ENCODE peak calls at places on chromosomes 13 and 19, in four cellular contexts. R is GM12878, W is HL-60, L is K562. D is an unnamed sample.

GRCh38 chr13:89066868-89067466 is 1395.8 kb downstream of the SLITRK5 start:
- DNase-seq in R (no peak), W (peak), L (peak), D (no peak)

GRCh38 chr19:38247126-38247525 is 9.0 kb downstream of the PPP1R14A start:
- DNase-seq in R (no peak), W (no peak), L (no peak), D (no peak)

GRCh38 chr13:95678967-95679366 is 2.0 kb downstream of the DNAJC3 start:
- DNase-seq in R (no peak), W (no peak), L (no peak), D (no peak)

GRCh38 chr13:111204438-111205177 is 89.5 kb downstream of the ARHGEF7 start:
- DNase-seq in R (no peak), W (peak), L (peak), D (no peak)

GRCh38 chr13:28654276-28654675 is 4.7 kb upstream of the POMP start:
- DNase-seq in R (no peak), W (no peak), L (no peak), D (no peak)

GRCh38 chr19:33406521-33407139 is 33.1 kb downstream of the CEBPG start:
- DNase-seq in R (no peak), W (peak), L (peak), D (peak)

GRCh38 chr19:2608602-2608922 is 93.9 kb downstream of the GNG7 start:
- DNase-seq in R (no peak), W (no peak), L (no peak), D (no peak)

GRCh38 chr13:106352850-106353249 is 182.6 kb downstream of the EFNB2 start:
- DNase-seq in R (no peak), W (no peak), L (no peak), D (no peak)

GRCh38 chr13:48155850-48156249 is 60.9 kb upstream of the MED4 start:
- DNase-seq in R (peak), W (peak), L (no peak), D (no peak)

GRCh38 chr13:106471957-106472543 is 63.4 kb downstream of the EFNB2 start:
- DNase-seq in R (no peak), W (no peak), L (peak), D (no peak)

GRCh38 chr19:41327499-41328156 is 17.7 kb downstream of the CCDC97 start:
- DNase-seq in R (no peak), W (peak), L (peak), D (peak)

GRCh38 chr13:23570099-23570926 is at the start of gene TNFRSF19:
- DNase-seq in R (no peak), W (no peak), L (peak), D (no peak)

GRCh38 chr13:100694722-100695644 is 20.4 kb upstream of the TMTC4 start:
- DNase-seq in R (no peak), W (no peak), L (peak), D (no peak)

GRCh38 chr13:51895906-51896888 is 34.4 kb downstream of the CCDC70 start:
- DNase-seq in R (no peak), W (peak), L (peak), D (peak)

GRCh38 chr13:85503797-85504196 is 295.4 kb downstream of the SLITRK6 start:
- DNase-seq in R (no peak), W (no peak), L (no peak), D (no peak)

GRCh38 chr19:49549045-49549444 is 21.2 kb downstream of the RCN3 start:
- DNase-seq in R (no peak), W (no peak), L (no peak), D (no peak)

GRCh38 chr13:30367296-30367695 is 55.0 kb upstream of the UBE2L5 start:
- DNase-seq in R (no peak), W (no peak), L (no peak), D (no peak)

GRCh38 chr19:15283141-15283885 is 49.0 kb downstream of the BRD4 start:
- DNase-seq in R (no peak), W (no peak), L (no peak), D (no peak)

GRCh38 chr19:51799311-51799997 is 4.5 kb downstream of the FPR3 start:
- DNase-seq in R (no peak), W (no peak), L (peak), D (no peak)

DNA sequence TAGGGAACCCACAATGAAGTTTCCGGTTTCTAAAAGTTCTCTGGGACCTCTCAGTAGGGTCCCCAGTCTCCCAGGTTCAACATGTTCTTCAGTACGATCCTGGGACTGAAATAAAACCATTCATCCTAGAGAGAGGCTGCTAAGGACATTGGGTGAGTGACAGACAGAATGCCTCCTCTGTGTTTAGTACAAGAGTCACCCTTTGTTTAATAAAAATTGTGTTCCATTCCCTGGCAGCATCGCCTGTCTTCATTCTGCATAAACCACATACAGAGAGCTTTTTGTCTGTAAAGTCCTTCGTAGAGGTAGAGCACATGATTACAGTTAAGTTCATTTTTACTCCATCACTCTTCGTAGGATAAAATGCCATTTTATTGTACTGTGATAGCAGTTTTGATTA is 95.3 kb upstream of the GPR12 start:
- DNase-seq in R (no peak), W (no peak), L (no peak), D (no peak)
- TF ChIP-seq POLR2AphosphoS5 in R (no peak), W (no peak), L (no peak), D (no peak)

DNA sequence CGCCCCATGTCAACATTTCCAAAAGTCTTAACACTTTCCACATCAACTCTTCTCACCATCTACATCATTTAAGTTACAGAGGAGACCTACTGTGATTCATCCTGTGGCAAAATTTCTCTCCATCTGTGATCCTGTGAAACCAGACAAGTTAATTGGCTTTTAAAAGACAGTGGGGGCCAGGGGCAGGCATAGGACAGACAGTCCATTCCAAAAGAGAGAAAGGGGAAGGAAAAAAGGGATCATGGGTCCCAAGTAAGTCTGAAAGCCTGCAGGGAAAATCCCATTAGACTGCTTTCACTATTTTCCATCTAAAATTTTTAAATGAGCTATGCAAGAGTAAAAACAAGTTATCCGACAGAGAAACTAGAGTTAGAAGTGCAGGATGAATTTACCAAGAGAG is 121.0 kb downstream of the MRPL57 start:
- DNase-seq in R (no peak), W (peak), L (peak), D (no peak)
- TF ChIP-seq SPI1 in R (no peak), W (no peak), L (no peak), D (no peak)

DNA sequence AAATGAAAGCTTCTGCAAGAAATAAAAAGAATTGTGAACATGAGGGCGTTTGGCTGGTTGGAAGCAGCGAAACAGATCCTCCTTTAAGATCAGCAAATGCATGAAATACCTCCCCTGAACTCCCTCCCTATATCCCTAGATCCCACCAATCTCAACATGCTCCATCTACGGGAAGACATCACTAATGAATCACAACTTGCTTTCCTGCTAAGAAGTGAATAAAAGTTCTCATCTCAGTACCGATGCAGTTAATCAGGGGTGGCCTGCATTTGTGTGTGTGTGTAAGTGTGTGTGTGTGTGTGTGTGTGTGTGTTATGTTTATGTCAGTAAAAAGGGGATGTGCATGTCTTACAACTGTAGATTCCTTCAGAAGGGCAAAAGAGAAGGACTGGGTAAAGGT is 238.7 kb downstream of the LIG4 start:
- DNase-seq in R (no peak), W (no peak), L (no peak), D (no peak)
- TF ChIP-seq POLR2AphosphoS5 in R (no peak), W (no peak), L (no peak), D (no peak)

DNA sequence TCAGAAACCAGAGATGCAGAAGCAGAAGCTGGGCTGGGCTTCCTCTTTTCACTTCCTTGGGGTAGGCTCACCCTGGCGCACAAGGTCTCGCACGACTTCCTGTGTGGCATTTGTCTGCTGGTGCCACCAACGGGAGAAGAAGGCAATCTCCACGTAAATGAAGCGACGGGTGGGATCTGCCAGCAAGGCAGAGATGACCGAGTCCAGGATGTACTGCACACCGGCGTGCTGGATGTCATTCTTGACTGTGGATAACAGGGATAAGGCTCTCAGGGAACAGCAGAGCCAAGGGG is 1.3 kb downstream of the MAN2B1 start:
- DNase-seq in R (peak), W (peak), L (no peak), D (peak)
- TF ChIP-seq SPI1 in R (peak), W (peak), L (peak), D (peak)